ENCODE peak calls at places on chromosome 16, in six cellular contexts. P is uterus, J is left lung, U is heart right ventricle, O is adrenal gland, K is transverse colon. Y is an unnamed sample.

GRCh38 chr16:89047331-89048086 is 46.1 kb upstream of the ACSF3 start:
- DNase-seq in U (peak), O (no peak), J (peak), P (no peak), K (no peak), Y (peak)

GRCh38 chr16:54077412-54077821 is 209.2 kb downstream of the IRX3 start:
- DNase-seq in U (no peak), K (no peak), P (no peak), O (peak), J (no peak), Y (no peak)

GRCh38 chr16:70691223-70692129 is 5.6 kb upstream of the MTSS2 start:
- DNase-seq in O (peak), J (peak), U (peak), K (peak), P (peak), Y (peak)

GRCh38 chr16:50563989-50564388 is 15.8 kb downstream of the NKD1 start:
- DNase-seq in K (no peak), U (no peak), P (no peak), O (no peak), J (no peak), Y (no peak)

GRCh38 chr16:86213427-86214205 is 296.7 kb upstream of the FOXF1 start:
- DNase-seq in O (no peak), K (no peak), P (no peak), J (no peak), U (no peak), Y (no peak)

GRCh38 chr16:17866991-17867390 is 396.2 kb upstream of the XYLT1 start:
- DNase-seq in J (no peak), P (no peak), O (no peak), U (no peak), K (no peak), Y (no peak)

GRCh38 chr16:83552193-83552592 is 255.6 kb upstream of the HSBP1 start:
- DNase-seq in J (no peak), O (no peak), U (no peak), P (no peak), K (no peak), Y (no peak)

GRCh38 chr16:8486985-8487384 is 103.3 kb downstream of the TMEM114 start:
- DNase-seq in U (no peak), O (no peak), P (no peak), J (no peak), K (no peak), Y (no peak)

GRCh38 chr16:75750516-75750915 is 24.2 kb upstream of the CPHXL start:
- DNase-seq in K (no peak), P (no peak), U (no peak), O (no peak), J (no peak), Y (no peak)

GRCh38 chr16:30185141-30185682 is 1.8 kb downstream of the CORO1A start:
- DNase-seq in U (peak), O (no peak), J (peak), P (no peak), K (peak), Y (peak)

GRCh38 chr16:84988328-84989080 is 22.8 kb downstream of the ZDHHC7 start:
- DNase-seq in U (no peak), K (no peak), J (peak), O (no peak), P (no peak), Y (peak)

GRCh38 chr16:152141-153128 is at the start of gene HBZ:
- DNase-seq in U (no peak), J (no peak), K (no peak), O (no peak), P (no peak), Y (no peak)

GRCh38 chr16:15983898-15984297 is 34.5 kb downstream of the ABCC1 start:
- DNase-seq in J (no peak), K (no peak), U (no peak), P (no peak), O (no peak), Y (no peak)

GRCh38 chr16:12239953-12240485 is 263.5 kb downstream of the SNX29 start:
- DNase-seq in U (no peak), J (no peak), P (no peak), O (no peak), K (no peak), Y (no peak)

GRCh38 chr16:23826528-23827244 is 9.1 kb upstream of the PRKCB start:
- DNase-seq in U (no peak), J (no peak), P (no peak), O (no peak), K (no peak), Y (no peak)

GRCh38 chr16:51155901-51156810 is 5.1 kb upstream of the SALL1 start:
- DNase-seq in O (no peak), K (no peak), J (no peak), U (no peak), P (peak), Y (no peak)

GRCh38 chr16:84458606-84459516 is 45.6 kb downstream of the MEAK7 start:
- DNase-seq in P (no peak), K (no peak), O (no peak), U (no peak), J (no peak), Y (no peak)

GRCh38 chr16:52592216-52592592 is 45.3 kb upstream of the TOX3 start:
- DNase-seq in P (no peak), O (no peak), U (no peak), J (no peak), K (no peak), Y (no peak)

GRCh38 chr16:66271074-66272060 is 95.1 kb upstream of the CDH5 start:
- DNase-seq in U (no peak), O (no peak), J (peak), P (no peak), K (no peak), Y (no peak)

GRCh38 chr16:66320774-66321173 is 45.7 kb upstream of the CDH5 start:
- DNase-seq in O (no peak), J (no peak), K (no peak), P (no peak), U (no peak), Y (no peak)

GRCh38 chr16:70512456-70512855 is 10.9 kb downstream of the COG4 start:
- DNase-seq in P (no peak), J (no peak), U (no peak), O (peak), K (no peak), Y (peak)

GRCh38 chr16:56246051-56246817 is 54.9 kb downstream of the GNAO1 start:
- DNase-seq in J (no peak), O (peak), K (no peak), U (no peak), P (no peak), Y (no peak)

GRCh38 chr16:8751481-8752311 is 45.7 kb downstream of the TMEM186 start:
- DNase-seq in J (no peak), O (peak), P (no peak), U (no peak), K (no peak), Y (no peak)

GRCh38 chr16:80803341-80804060 is 897 bp downstream of the CDYL2 start:
- DNase-seq in K (peak), J (peak), O (peak), P (no peak), U (peak), Y (peak)

GRCh38 chr16:66135376-66135775 is 231.1 kb upstream of the CDH5 start:
- DNase-seq in U (peak), P (peak), J (no peak), O (peak), K (peak), Y (peak)

GRCh38 chr16:8569650-8570338 is 20.5 kb downstream of the TMEM114 start:
- DNase-seq in J (no peak), P (no peak), O (no peak), K (no peak), U (no peak), Y (no peak)

GRCh38 chr16:901149-901548 is 69.6 kb downstream of the LMF1 start:
- DNase-seq in J (peak), U (no peak), K (no peak), O (no peak), P (no peak), Y (peak)

GRCh38 chr16:88633684-88634140 is 4.7 kb upstream of the IL17C start:
- DNase-seq in O (no peak), J (no peak), K (peak), U (peak), P (no peak), Y (no peak)

GRCh38 chr16:46629331-46629843 is 8.2 kb upstream of the SHCBP1 start:
- DNase-seq in P (no peak), U (no peak), J (no peak), O (no peak), K (no peak), Y (no peak)
- TF ChIP-seq CTCF in P (no peak), U (no peak), J (no peak), O (no peak), K (no peak), Y (peak)

GRCh38 chr16:64165368-64165767 is 956.5 kb downstream of the CDH11 start:
- DNase-seq in P (no peak), O (no peak), J (no peak), K (no peak), U (no peak), Y (no peak)

GRCh38 chr16:64159986-64160385 is 961.9 kb downstream of the CDH11 start:
- DNase-seq in O (no peak), U (no peak), P (no peak), J (no peak), K (no peak), Y (no peak)

GRCh38 chr16:64167851-64168770 is 953.8 kb downstream of the CDH11 start:
- DNase-seq in J (no peak), P (no peak), U (no peak), K (no peak), O (no peak), Y (no peak)

GRCh38 chr16:64158941-64159588 is 962.8 kb downstream of the CDH11 start:
- DNase-seq in U (no peak), J (no peak), P (no peak), K (no peak), O (no peak), Y (no peak)

GRCh38 chr16:64162613-64163375 is 959.1 kb downstream of the CDH11 start:
- DNase-seq in O (no peak), P (no peak), K (no peak), J (no peak), U (no peak), Y (no peak)
- H3K27ac ChIP-seq in O (no peak), P (no peak), K (no peak), J (no peak), U (no peak), Y (no peak)

GRCh38 chr16:68563631-68564366 is 24.7 kb downstream of the ZFP90 start:
- DNase-seq in J (no peak), K (no peak), O (no peak), P (no peak), U (no peak), Y (no peak)
- TF ChIP-seq CTCF in J (no peak), K (no peak), O (no peak), P (no peak), U (no peak), Y (no peak)

GRCh38 chr16:28187595-28188004 is 24.2 kb downstream of the XPO6 start:
- DNase-seq in P (no peak), K (no peak), O (no peak), J (no peak), U (no peak), Y (no peak)
- H3K27ac ChIP-seq in P (no peak), K (peak), O (peak), J (peak), U (no peak), Y (no peak)

DNA sequence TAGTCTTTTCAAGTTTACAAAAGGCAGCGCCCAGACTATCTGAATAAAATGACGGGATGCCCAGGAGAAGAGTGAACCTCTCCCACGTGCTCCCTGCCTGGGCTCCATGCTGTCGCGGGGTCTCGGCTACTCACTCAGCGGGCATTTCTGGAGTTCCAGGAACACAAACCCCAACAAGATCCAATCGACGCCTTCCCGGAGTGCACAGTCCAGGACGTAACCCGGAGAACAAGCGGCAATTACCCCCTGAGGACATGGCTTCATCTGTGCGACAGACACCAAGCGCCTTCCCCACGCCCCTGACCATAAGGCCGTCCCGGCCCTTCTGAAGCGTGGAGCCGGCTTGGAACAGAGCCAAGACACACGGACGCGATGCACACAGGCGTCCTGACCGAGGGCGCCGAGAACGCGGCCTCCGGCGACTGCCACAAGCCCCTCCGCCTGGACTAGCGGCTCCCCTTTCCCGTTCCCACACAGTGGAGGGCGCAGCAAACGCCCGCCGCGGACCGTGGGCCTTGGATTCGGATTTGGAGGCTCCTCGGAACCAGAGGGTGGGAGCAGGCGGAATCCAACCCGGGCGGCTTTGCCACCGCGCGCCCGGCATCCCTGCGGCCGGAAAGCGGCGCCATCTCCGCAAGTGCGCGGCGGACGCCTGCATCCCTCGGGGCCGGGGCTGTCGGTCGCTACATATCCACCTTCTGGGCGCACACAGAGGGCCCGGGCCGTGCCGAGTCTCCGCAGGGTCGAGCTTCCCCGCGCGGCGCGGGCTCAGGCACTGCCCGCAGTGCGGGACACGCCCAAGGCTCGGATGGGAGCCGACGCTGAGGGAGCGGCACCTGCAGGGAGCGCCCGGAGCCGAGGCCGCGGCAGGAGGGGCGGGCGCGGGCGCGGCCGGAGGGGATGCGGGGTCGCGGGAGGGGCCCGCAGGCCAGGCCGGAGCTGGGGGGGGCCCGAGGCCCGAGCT is 725 bp downstream of the ABCA3 start:
- DNase-seq in U (peak), J (peak), K (peak), P (peak), O (peak), Y (peak)
- TF ChIP-seq CTCF in U (no peak), J (no peak), K (no peak), P (no peak), O (no peak), Y (no peak)

GRCh38 chr16:4205971-4206370 is 35.9 kb downstream of the SRL start:
- DNase-seq in J (no peak), U (no peak), P (no peak), K (no peak), O (no peak), Y (no peak)
- H3K27ac ChIP-seq in J (no peak), U (peak), P (no peak), K (no peak), O (no peak), Y (peak)

GRCh38 chr16:7303014-7303676 is 29.5 kb upstream of the RBFOX1 start:
- DNase-seq in J (peak), O (no peak), U (peak), P (no peak), K (no peak), Y (peak)
- TF ChIP-seq CTCF in J (no peak), O (no peak), U (no peak), P (no peak), K (no peak), Y (peak)

GRCh38 chr16:72990003-72990521 is 57.9 kb downstream of the ZFHX3 start:
- DNase-seq in U (peak), P (peak), K (peak), J (no peak), O (peak), Y (peak)
- H3K27ac ChIP-seq in U (peak), P (peak), K (peak), J (peak), O (peak), Y (peak)

Y was measured in psoas muscle.